ENCODE peak calls at places on chromosome 17, in eight cellular contexts. O is uterus, C is AG09309, X is fibroblast of lung, K is GM20000, W is ovary, J is foreskin fibroblast, I is neural progenitor cell. Z is an unnamed sample.

GRCh38 chr17:73549841-73550430 is 94.3 kb downstream of the SDK2 start:
- DNase-seq in K (no peak), I (no peak), C (no peak), J (no peak), X (no peak), O (no peak), W (no peak), Z (no peak)

GRCh38 chr17:67111327-67111726 is 67.0 kb downstream of the CACNG1 start:
- DNase-seq in J (no peak), W (no peak), X (no peak), I (no peak), K (no peak), C (no peak), O (no peak), Z (no peak)

GRCh38 chr17:42698736-42699414 is 16.5 kb downstream of the CNTNAP1 start:
- DNase-seq in I (peak; percentile 76), X (peak; percentile 75), J (peak; percentile 90), C (no peak), O (peak; percentile 86), W (peak; percentile 86), K (no peak), Z (no peak)

GRCh38 chr17:81096741-81097133 is 61.8 kb downstream of the BAIAP2 start:
- DNase-seq in O (peak; percentile 58), I (no peak), X (no peak), K (no peak), W (no peak), C (no peak), J (no peak), Z (no peak)

GRCh38 chr17:2025622-2026309 is 632 bp upstream of the RTN4RL1 start:
- DNase-seq in C (no peak), J (peak; percentile 89), W (peak; percentile 79), I (peak; percentile 74), O (peak; percentile 67), X (peak; percentile 54), K (peak; percentile 68), Z (no peak)

GRCh38 chr17:50681260-50682200 is 26.2 kb downstream of the ANKRD40 start:
- DNase-seq in I (peak; percentile 62), W (no peak), X (peak; percentile 77), K (no peak), J (peak; percentile 88), C (peak; percentile 46), O (peak; percentile 57), Z (no peak)

GRCh38 chr17:74484066-74484465 is 17.6 kb downstream of the CD300A start:
- DNase-seq in C (no peak), X (no peak), O (no peak), J (no peak), I (no peak), W (no peak), K (no peak), Z (no peak)

GRCh38 chr17:8477653-8478441 is 42.2 kb downstream of the NDEL1 start:
- DNase-seq in O (no peak), W (no peak), I (no peak), K (no peak), X (no peak), C (no peak), J (no peak), Z (no peak)

GRCh38 chr17:64661731-64661980 is 451 bp downstream of the SMURF2 start:
- DNase-seq in O (no peak), J (no peak), K (no peak), X (no peak), I (no peak), C (no peak), W (peak; percentile 57), Z (no peak)

GRCh38 chr17:33234930-33235685 is 58.0 kb downstream of the ASIC2 start:
- DNase-seq in O (peak; percentile 77), K (no peak), W (peak; percentile 71), I (no peak), J (peak; percentile 96), X (peak; percentile 97), C (peak; percentile 25), Z (peak; percentile 35)

GRCh38 chr17:4949321-4950074 is 1.2 kb upstream of the PFN1 start:
- DNase-seq in I (peak; percentile 88), C (no peak), X (peak; percentile 76), O (peak; percentile 78), J (peak; percentile 84), W (peak; percentile 80), K (peak; percentile 93), Z (no peak)

DNA sequence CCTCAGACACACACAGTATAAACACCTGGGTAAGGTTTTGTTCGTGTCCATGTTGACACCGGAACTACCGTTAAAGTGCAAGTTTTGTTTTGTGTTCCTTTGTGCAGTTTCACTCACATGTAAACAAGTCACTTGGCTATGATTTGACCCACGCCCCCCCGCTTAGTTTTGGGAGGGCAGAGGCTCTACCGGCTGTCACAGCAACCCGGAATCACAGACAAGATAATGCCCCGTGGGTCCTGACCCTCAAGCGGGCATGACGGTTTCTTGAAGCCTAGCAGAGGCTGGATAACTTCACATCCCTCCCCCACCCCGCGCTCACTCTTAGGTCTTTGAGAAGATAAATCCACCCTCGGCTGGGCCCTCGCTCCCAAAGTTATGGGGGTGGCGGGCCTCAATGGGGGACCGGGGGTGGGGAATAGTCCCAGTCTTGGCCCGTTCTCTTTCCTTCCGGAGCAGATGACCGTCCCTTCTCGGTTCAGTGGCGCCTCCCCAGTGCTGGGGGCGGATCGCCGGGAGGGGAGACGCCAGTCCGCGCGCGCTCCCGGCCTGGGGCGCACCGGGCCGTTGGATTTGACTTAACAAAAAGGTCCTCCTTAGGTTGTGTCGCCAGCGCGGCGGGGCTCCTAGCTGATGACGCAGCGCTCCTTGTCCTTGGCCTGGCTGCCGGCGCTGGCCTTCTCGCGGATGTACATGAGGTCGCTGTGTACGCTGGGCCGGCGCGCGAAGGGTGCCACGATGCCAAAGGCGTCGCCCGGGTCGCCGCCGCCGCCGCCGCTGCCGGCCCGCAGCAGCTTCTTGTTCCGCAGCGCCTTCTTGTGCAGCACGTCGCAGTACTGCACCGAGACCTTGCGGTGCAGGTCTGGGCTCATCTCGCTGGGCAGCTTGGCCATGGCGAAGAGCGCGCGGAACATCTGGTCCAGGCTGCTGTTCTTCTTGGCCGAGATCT is 1.4 kb downstream of the RASD1 start:
- DNase-seq in W (peak; percentile 51), O (peak; percentile 45), K (no peak), I (peak; percentile 77), C (no peak), J (peak; percentile 74), X (peak; percentile 53), Z (no peak)
- TF ChIP-seq CTCF in W (no peak), O (no peak), K (no peak), I (no peak), C (no peak), J (no peak), X (no peak), Z (no peak)

DNA sequence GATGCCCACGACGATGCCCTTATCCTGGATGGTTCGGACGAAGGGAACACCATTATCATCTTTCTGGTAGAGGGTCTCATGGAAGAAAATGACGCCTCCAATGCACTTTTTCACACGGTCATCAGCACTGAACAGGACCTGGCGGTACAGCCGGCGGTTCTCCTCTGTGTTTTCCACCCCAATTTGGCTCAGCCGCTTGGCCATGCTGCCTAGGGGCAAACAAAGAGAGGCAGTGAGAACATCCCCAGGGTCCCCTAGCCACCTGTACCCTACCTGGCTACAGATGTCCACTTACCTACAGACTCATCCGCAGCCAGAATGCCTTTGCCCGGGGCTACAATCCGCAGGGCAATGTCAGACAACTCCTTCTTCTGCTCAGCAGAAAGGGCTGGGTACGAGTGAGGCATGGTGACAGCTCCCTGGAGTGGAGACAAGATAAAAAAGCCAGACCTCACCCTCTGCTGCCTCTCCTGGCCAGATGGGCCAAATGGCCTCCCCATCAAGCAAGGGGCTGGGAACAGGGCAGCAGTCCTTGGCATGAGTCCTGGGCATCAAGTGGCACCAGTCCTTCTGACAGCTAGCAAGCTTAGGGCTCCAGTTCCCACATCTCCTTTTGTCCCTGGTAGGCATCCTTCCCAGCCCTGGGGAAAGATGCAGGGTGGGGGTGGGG is 1.4 kb downstream of the ALDOC start:
- DNase-seq in C (no peak), K (no peak), O (no peak), J (peak; percentile 14), X (no peak), I (peak; percentile 17), W (no peak), Z (no peak)
- TF ChIP-seq CTCF in C (no peak), K (no peak), O (no peak), J (no peak), X (no peak), I (peak; percentile 7), W (no peak), Z (no peak)

DNA sequence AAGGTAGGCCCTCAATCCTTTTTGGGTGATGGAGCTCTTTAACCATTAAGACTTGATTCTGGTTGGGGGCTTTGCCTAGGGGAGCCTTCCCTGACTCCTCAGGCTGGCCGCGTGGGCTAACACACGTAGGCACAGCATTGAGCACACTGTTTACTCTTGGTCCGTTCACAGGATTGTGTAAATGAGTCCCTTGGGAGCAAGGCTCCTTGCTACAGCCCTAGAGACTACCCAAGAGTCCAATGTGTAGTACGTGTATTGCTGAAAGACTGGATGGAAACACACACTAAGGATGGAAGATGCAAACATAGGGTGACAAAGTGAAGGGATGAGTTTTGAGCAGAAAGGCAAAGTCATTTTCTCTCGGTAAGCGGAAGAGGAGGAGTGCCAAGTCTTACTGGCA is 801 bp upstream of the ITGA2B start:
- DNase-seq in C (no peak), K (no peak), I (no peak), O (no peak), W (no peak), J (no peak), X (no peak), Z (no peak)
- TF ChIP-seq CTCF in C (no peak), K (no peak), I (no peak), O (no peak), W (no peak), J (no peak), X (no peak), Z (no peak)

GRCh38 chr17:76032073-76032779 is 5.1 kb upstream of the EVPL start:
- DNase-seq in J (no peak), W (no peak), O (no peak), C (no peak), K (no peak), X (no peak), I (no peak), Z (no peak)
- TF ChIP-seq CTCF in J (no peak), W (no peak), O (no peak), C (no peak), K (no peak), X (no peak), I (no peak), Z (no peak)

GRCh38 chr17:30554839-30555751 is 77.9 kb downstream of the GOSR1 start:
- DNase-seq in W (no peak), I (peak; percentile 37), O (no peak), J (peak; percentile 43), X (no peak), K (no peak), C (no peak), Z (no peak)
- TF ChIP-seq CTCF in W (no peak), I (peak; percentile 24), O (no peak), J (no peak), X (no peak), K (no peak), C (peak; percentile 29), Z (no peak)